ENCODE peak calls at places on chromosomes 5 and 9, in ten cellular contexts. I is ELR; A is left ventricle myocardium superior; R is body of pancreas; K is GM23248; M is naive thymus-derived CD8-positive, alpha-beta T cell; C is fibroblast of pulmonary artery; N is NCI-H1105 treated with DMSO at 0.1 percent for 48 hours; B is HuH-7.5; Y is lower leg skin. W is an unnamed sample.

GRCh38 chr9:35042891-35043545 is 29.4 kb downstream of the VCP start:
- DNase-seq in M (no peak), Y (no peak), A (no peak), N (no peak), B (no peak), C (no peak), K (peak), R (no peak), I (no peak), W (no peak)

GRCh38 chr5:149685494-149685893 is 44.6 kb upstream of the PPARGC1B start:
- DNase-seq in Y (no peak), B (no peak), K (no peak), I (no peak), A (no peak), C (no peak), N (no peak), R (no peak), M (no peak), W (no peak)

GRCh38 chr5:132010645-132011560 is 555 bp downstream of the ACSL6 start:
- DNase-seq in A (no peak), B (no peak), R (no peak), Y (peak), C (no peak), N (no peak), K (no peak), M (no peak), I (no peak), W (no peak)

GRCh38 chr9:16809912-16810610 is 60.4 kb downstream of the BNC2 start:
- DNase-seq in Y (no peak), N (no peak), M (no peak), K (no peak), C (no peak), I (no peak), A (no peak), R (no peak), B (no peak), W (no peak)

GRCh38 chr5:118076490-118076889 is 911.9 kb downstream of the DTWD2 start:
- DNase-seq in N (no peak), I (no peak), C (no peak), A (no peak), K (no peak), M (no peak), Y (no peak), B (no peak), R (no peak), W (no peak)

GRCh38 chr9:20358201-20358600 is 264.1 kb downstream of the MLLT3 start:
- DNase-seq in M (no peak), Y (no peak), R (no peak), C (peak), N (no peak), K (peak), B (no peak), A (no peak), I (peak), W (peak)

GRCh38 chr9:14205463-14205862 is 108.5 kb downstream of the NFIB start:
- DNase-seq in K (peak), B (no peak), Y (no peak), A (no peak), I (peak), C (peak), R (no peak), M (no peak), N (peak), W (peak)

GRCh38 chr5:37189355-37189754 is 59.8 kb downstream of the CPLANE1 start:
- DNase-seq in R (no peak), A (no peak), C (peak), Y (no peak), K (peak), N (no peak), M (no peak), B (no peak), I (no peak), W (no peak)

GRCh38 chr5:123659495-123659894 is 147.5 kb downstream of the CSNK1G3 start:
- DNase-seq in R (no peak), B (no peak), I (no peak), A (no peak), M (no peak), N (no peak), K (peak), C (peak), Y (no peak), W (no peak)

GRCh38 chr9:2022560-2022959 is 7.4 kb downstream of the SMARCA2 start:
- DNase-seq in A (no peak), M (peak), R (no peak), Y (no peak), B (no peak), K (no peak), C (no peak), I (no peak), N (no peak), W (no peak)

GRCh38 chr5:27497491-27497890 is 459.1 kb upstream of the CDH9 start:
- DNase-seq in Y (no peak), A (no peak), K (no peak), B (no peak), R (no peak), I (no peak), C (no peak), M (no peak), N (no peak), W (no peak)

GRCh38 chr5:179866241-179867078 is 7.8 kb upstream of the MRNIP start:
- DNase-seq in K (no peak), A (peak), R (no peak), N (no peak), C (no peak), I (no peak), M (no peak), Y (no peak), B (peak), W (no peak)

GRCh38 chr9:123371805-123372590 is 16.0 kb downstream of the CRB2 start:
- DNase-seq in B (no peak), N (no peak), C (no peak), K (no peak), R (no peak), M (no peak), A (no peak), I (no peak), Y (no peak), W (no peak)

GRCh38 chr5:10056228-10056760 is 193.4 kb downstream of the ATPSCKMT start:
- DNase-seq in B (no peak), N (no peak), I (no peak), R (no peak), C (no peak), A (no peak), K (peak), Y (peak), M (no peak), W (no peak)

GRCh38 chr9:15373201-15373530 is 49.5 kb upstream of the SNAPC3 start:
- DNase-seq in R (no peak), C (peak), N (no peak), M (no peak), I (peak), K (peak), A (no peak), Y (no peak), B (no peak), W (peak)

GRCh38 chr9:21317956-21318923 is 13.1 kb upstream of the IFNA5 start:
- DNase-seq in R (peak), K (peak), A (peak), Y (no peak), C (peak), B (no peak), I (peak), N (peak), M (peak), W (peak)

GRCh38 chr9:32500768-32501167 is 25.2 kb downstream of the RIGI start:
- DNase-seq in B (no peak), K (peak), M (no peak), R (no peak), N (peak), C (peak), Y (no peak), I (peak), A (no peak), W (peak)

GRCh38 chr5:44199408-44199807 is 189.8 kb downstream of the FGF10 start:
- DNase-seq in R (no peak), B (no peak), Y (no peak), M (no peak), K (no peak), C (no peak), I (no peak), N (no peak), A (no peak), W (no peak)

GRCh38 chr9:93576296-93577044 is at the start of gene PHF2:
- DNase-seq in A (peak), Y (peak), C (peak), R (peak), M (peak), B (peak), I (peak), N (no peak), K (peak), W (peak)

GRCh38 chr5:135222171-135222681 is 176.8 kb downstream of the MACROH2A1 start:
- DNase-seq in Y (peak), A (no peak), B (no peak), R (no peak), K (no peak), I (peak), M (no peak), C (no peak), N (no peak), W (no peak)

GRCh38 chr5:39225405-39226099 is 6.2 kb upstream of the FYB1 start:
- DNase-seq in Y (no peak), R (no peak), N (no peak), M (no peak), K (no peak), A (no peak), I (no peak), B (no peak), C (no peak), W (no peak)

GRCh38 chr5:82018462-82018861 is 46.6 kb downstream of the ATG10 start:
- DNase-seq in M (no peak), B (no peak), K (no peak), I (no peak), R (peak), C (peak), A (peak), N (no peak), Y (no peak), W (no peak)

GRCh38 chr9:34559616-34560546 is 29.6 kb downstream of the CNTFR start:
- DNase-seq in I (peak), N (no peak), M (no peak), A (peak), Y (no peak), R (peak), B (peak), K (peak), C (peak), W (peak)

GRCh38 chr9:134352247-134352933 is 26.1 kb downstream of the RXRA start:
- DNase-seq in B (no peak), R (no peak), N (no peak), K (no peak), C (no peak), M (no peak), Y (no peak), I (no peak), A (no peak), W (no peak)

GRCh38 chr9:21104787-21105186 is 27.0 kb upstream of the IFNB1 start:
- DNase-seq in B (no peak), Y (no peak), C (no peak), N (no peak), K (no peak), R (no peak), A (no peak), I (no peak), M (no peak), W (no peak)

GRCh38 chr9:134913041-134913712 is 4.5 kb downstream of the FCN1 start:
- DNase-seq in K (no peak), Y (peak), A (no peak), B (no peak), I (no peak), N (no peak), C (no peak), M (no peak), R (no peak), W (no peak)

GRCh38 chr9:78599939-78600338 is 303.0 kb downstream of the PSAT1 start:
- DNase-seq in M (no peak), K (no peak), Y (no peak), N (no peak), A (no peak), C (no peak), B (no peak), R (no peak), I (no peak), W (no peak)

GRCh38 chr9:9949948-9950347 is 662.9 kb downstream of the PTPRD start:
- DNase-seq in I (no peak), M (no peak), C (no peak), B (no peak), K (no peak), Y (no peak), A (no peak), R (no peak), N (no peak), W (no peak)

GRCh38 chr9:109424618-109425017 is 73.5 kb downstream of the PTPN3 start:
- DNase-seq in Y (no peak), K (no peak), I (no peak), N (no peak), A (no peak), R (no peak), C (no peak), B (no peak), M (no peak), W (no peak)

GRCh38 chr9:121026260-121026691 is 23.8 kb downstream of the C5 start:
- DNase-seq in Y (no peak), C (peak), I (no peak), A (no peak), N (no peak), M (no peak), B (no peak), R (no peak), K (peak), W (peak)

GRCh38 chr5:127848098-127848497 is 144.9 kb downstream of the CCDC192 start:
- DNase-seq in R (no peak), K (no peak), M (no peak), Y (no peak), I (no peak), A (no peak), N (no peak), C (no peak), B (no peak), W (no peak)

GRCh38 chr5:177494356-177495195 is 2.8 kb downstream of the PDLIM7 start:
- DNase-seq in R (peak), A (peak), M (no peak), C (peak), B (no peak), N (no peak), K (peak), I (peak), Y (no peak), W (peak)

GRCh38 chr5:45521067-45521466 is 175.1 kb downstream of the HCN1 start:
- DNase-seq in N (peak), B (no peak), R (peak), M (no peak), K (no peak), I (peak), C (peak), Y (no peak), A (no peak), W (no peak)

W was measured in EL.